ENCODE peak calls at places on chromosomes 12 and 14, in six cellular contexts. One of them, this sample, is unnamed.

GRCh38 chr12:118145113-118145797 is 9.3 kb downstream of the PEBP1 start:
- DNase-seq in pons: no peak
- DNase-seq in Calu3: no peak
- DNase-seq in T-helper 9 cell: no peak
- DNase-seq in neural progenitor cell: no peak
- DNase-seq in Ammon's horn: no peak
- DNase-seq in this sample: no peak

GRCh38 chr12:41250748-41251147 is 62.6 kb downstream of the PDZRN4 start:
- DNase-seq in T-helper 9 cell: no peak
- DNase-seq in Ammon's horn: peak; percentile 12
- DNase-seq in Calu3: peak; percentile 1
- DNase-seq in pons: peak; percentile 31
- DNase-seq in neural progenitor cell: no peak
- DNase-seq in this sample: no peak

GRCh38 chr12:26153421-26154154 is 28.8 kb upstream of the BHLHE41 start:
- DNase-seq in neural progenitor cell: no peak
- DNase-seq in pons: no peak
- DNase-seq in Ammon's horn: no peak
- DNase-seq in T-helper 9 cell: no peak
- DNase-seq in Calu3: peak; percentile 49
- DNase-seq in this sample: no peak

GRCh38 chr14:70203686-70204085 is 14.9 kb upstream of the SLC8A3 start:
- DNase-seq in pons: no peak
- DNase-seq in neural progenitor cell: no peak
- DNase-seq in Calu3: no peak
- DNase-seq in Ammon's horn: no peak
- DNase-seq in T-helper 9 cell: no peak
- DNase-seq in this sample: no peak

GRCh38 chr14:75247286-75247922 is 31.2 kb upstream of the FOS start:
- DNase-seq in Ammon's horn: no peak
- DNase-seq in T-helper 9 cell: peak; percentile 51
- DNase-seq in neural progenitor cell: no peak
- DNase-seq in Calu3: no peak
- DNase-seq in pons: no peak
- DNase-seq in this sample: no peak

GRCh38 chr12:114405449-114406271 is at the start of gene TBX5:
- DNase-seq in pons: no peak
- DNase-seq in neural progenitor cell: peak; percentile 82
- DNase-seq in Ammon's horn: peak; percentile 8
- DNase-seq in T-helper 9 cell: no peak
- DNase-seq in Calu3: no peak
- DNase-seq in this sample: peak; percentile 42

GRCh38 chr14:23660290-23661226 is 24.4 kb downstream of the DHRS2 start:
- DNase-seq in neural progenitor cell: no peak
- DNase-seq in pons: no peak
- DNase-seq in T-helper 9 cell: no peak
- DNase-seq in Calu3: no peak
- DNase-seq in Ammon's horn: peak; percentile 67
- DNase-seq in this sample: no peak

GRCh38 chr14:98599082-98599481 is 672.9 kb downstream of the BCL11B start:
- DNase-seq in pons: no peak
- DNase-seq in T-helper 9 cell: no peak
- DNase-seq in Calu3: no peak
- DNase-seq in neural progenitor cell: no peak
- DNase-seq in Ammon's horn: no peak
- DNase-seq in this sample: no peak

GRCh38 chr12:107523760-107524558 is 161.6 kb upstream of the PWP1 start:
- DNase-seq in neural progenitor cell: no peak
- DNase-seq in pons: no peak
- DNase-seq in Ammon's horn: no peak
- DNase-seq in Calu3: no peak
- DNase-seq in T-helper 9 cell: no peak
- DNase-seq in this sample: no peak

GRCh38 chr14:91126761-91127160 is 12.9 kb downstream of the DGLUCY start:
- DNase-seq in neural progenitor cell: no peak
- DNase-seq in pons: no peak
- DNase-seq in T-helper 9 cell: no peak
- DNase-seq in Calu3: no peak
- DNase-seq in Ammon's horn: no peak
- DNase-seq in this sample: no peak

GRCh38 chr14:91417983-91418386 is 365 bp upstream of the CCDC88C start:
- DNase-seq in pons: no peak
- DNase-seq in Ammon's horn: no peak
- DNase-seq in neural progenitor cell: peak; percentile 82
- DNase-seq in Calu3: peak; percentile 68
- DNase-seq in T-helper 9 cell: peak; percentile 56
- DNase-seq in this sample: peak; percentile 50

GRCh38 chr12:26471560-26471959 is 276.2 kb downstream of the SSPN start:
- DNase-seq in neural progenitor cell: no peak
- DNase-seq in Calu3: no peak
- DNase-seq in pons: peak; percentile 91
- DNase-seq in Ammon's horn: peak; percentile 73
- DNase-seq in T-helper 9 cell: no peak
- DNase-seq in this sample: no peak

GRCh38 chr14:99875421-99875820 is 82.2 kb downstream of the EML1 start:
- DNase-seq in pons: no peak
- DNase-seq in neural progenitor cell: no peak
- DNase-seq in T-helper 9 cell: no peak
- DNase-seq in Ammon's horn: no peak
- DNase-seq in Calu3: no peak
- DNase-seq in this sample: no peak

GRCh38 chr12:70721216-70721615 is 84.0 kb upstream of the PTPRB start:
- DNase-seq in T-helper 9 cell: no peak
- DNase-seq in neural progenitor cell: no peak
- DNase-seq in Ammon's horn: no peak
- DNase-seq in Calu3: no peak
- DNase-seq in pons: no peak
- DNase-seq in this sample: no peak

GRCh38 chr12:111454716-111455447 is 49.2 kb downstream of the SH2B3 start:
- DNase-seq in pons: no peak
- DNase-seq in neural progenitor cell: no peak
- DNase-seq in Ammon's horn: no peak
- DNase-seq in Calu3: no peak
- DNase-seq in T-helper 9 cell: no peak
- DNase-seq in this sample: no peak

GRCh38 chr12:11768233-11768965 is 118.9 kb downstream of the ETV6 start:
- DNase-seq in neural progenitor cell: no peak
- DNase-seq in pons: no peak
- DNase-seq in T-helper 9 cell: no peak
- DNase-seq in Ammon's horn: no peak
- DNase-seq in Calu3: peak; percentile 41
- DNase-seq in this sample: no peak

GRCh38 chr14:61110683-61111082 is 129.6 kb downstream of the SLC38A6 start:
- DNase-seq in T-helper 9 cell: no peak
- DNase-seq in Calu3: no peak
- DNase-seq in pons: no peak
- DNase-seq in neural progenitor cell: no peak
- DNase-seq in Ammon's horn: no peak
- DNase-seq in this sample: no peak

GRCh38 chr12:31370645-31371620 is 45.0 kb upstream of the SINHCAF start:
- DNase-seq in Calu3: peak; percentile 7
- DNase-seq in pons: no peak
- DNase-seq in neural progenitor cell: peak; percentile 92
- DNase-seq in T-helper 9 cell: no peak
- DNase-seq in Ammon's horn: no peak
- DNase-seq in this sample: peak; percentile 82

GRCh38 chr14:100285021-100285912 is 21.0 kb downstream of the SLC25A29 start:
- DNase-seq in neural progenitor cell: peak; percentile 86
- DNase-seq in Calu3: peak; percentile 83
- DNase-seq in T-helper 9 cell: peak; percentile 74
- DNase-seq in Ammon's horn: no peak
- DNase-seq in pons: no peak
- DNase-seq in this sample: peak; percentile 66

GRCh38 chr12:131044136-131044535 is 90.4 kb downstream of the ADGRD1 start:
- DNase-seq in Ammon's horn: no peak
- DNase-seq in neural progenitor cell: no peak
- DNase-seq in Calu3: no peak
- DNase-seq in pons: no peak
- DNase-seq in T-helper 9 cell: no peak
- DNase-seq in this sample: no peak

GRCh38 chr12:49501895-49502294 is 36.9 kb upstream of the KCNH3 start:
- DNase-seq in Ammon's horn: no peak
- DNase-seq in Calu3: no peak
- DNase-seq in T-helper 9 cell: no peak
- DNase-seq in pons: no peak
- DNase-seq in neural progenitor cell: no peak
- DNase-seq in this sample: no peak

GRCh38 chr14:65239897-65240296 is 137.6 kb upstream of the MAX start:
- DNase-seq in neural progenitor cell: no peak
- DNase-seq in Calu3: no peak
- DNase-seq in T-helper 9 cell: no peak
- DNase-seq in pons: peak; percentile 95
- DNase-seq in Ammon's horn: peak; percentile 91
- DNase-seq in this sample: no peak

GRCh38 chr12:2095878-2096277 is 43.1 kb downstream of the CACNA1C start:
- DNase-seq in T-helper 9 cell: no peak
- DNase-seq in pons: no peak
- DNase-seq in Calu3: no peak
- DNase-seq in Ammon's horn: no peak
- DNase-seq in neural progenitor cell: no peak
- DNase-seq in this sample: no peak

GRCh38 chr12:115886666-115887065 is 390.8 kb downstream of the MED13L start:
- DNase-seq in pons: no peak
- DNase-seq in neural progenitor cell: no peak
- DNase-seq in Ammon's horn: no peak
- DNase-seq in Calu3: no peak
- DNase-seq in T-helper 9 cell: no peak
- DNase-seq in this sample: no peak

GRCh38 chr12:123289911-123290310 is 18.3 kb upstream of the CDK2AP1 start:
- DNase-seq in T-helper 9 cell: no peak
- DNase-seq in Ammon's horn: no peak
- DNase-seq in pons: no peak
- DNase-seq in neural progenitor cell: no peak
- DNase-seq in Calu3: no peak
- DNase-seq in this sample: no peak